ENCODE peak calls at places on chromosomes 4 and X, in five cellular contexts. K is PC-9, N is GM23338, H is MM.1S, I is PC-3. C is an unnamed sample.

GRCh38 chr4:123833156-123833555 is 436.6 kb downstream of the SPRY1 start:
- DNase-seq in N (no peak), I (peak; percentile 54), H (no peak), K (no peak), C (no peak)

GRCh38 chr4:101025755-101026154 is 321.6 kb downstream of the PPP3CA start:
- DNase-seq in H (no peak), N (no peak), K (no peak), I (no peak), C (peak; percentile 7)

GRCh38 chrX:34612036-34612435 is 45.0 kb downstream of the TMEM47 start:
- DNase-seq in H (no peak), N (no peak), I (no peak), K (no peak), C (no peak)

GRCh38 chr4:13612569-13612968 is 15.0 kb downstream of the BOD1L1 start:
- DNase-seq in I (no peak), H (no peak), K (no peak), N (peak; percentile 36), C (no peak)

GRCh38 chr4:155620637-155621036 is 46.0 kb upstream of the GUCY1A1 start:
- DNase-seq in H (no peak), I (no peak), N (no peak), K (no peak), C (no peak)

GRCh38 chr4:6239486-6239885 is 30.2 kb upstream of the WFS1 start:
- DNase-seq in N (no peak), I (no peak), K (no peak), H (no peak), C (no peak)

GRCh38 chr4:3441501-3442459 is at the start of gene HGFAC:
- DNase-seq in I (no peak), H (no peak), K (no peak), N (no peak), C (no peak)

GRCh38 chr4:57426779-57427395 is 316.7 kb upstream of the IGFBP7 start:
- DNase-seq in H (peak; percentile 63), I (peak; percentile 90), K (peak; percentile 37), N (peak; percentile 90), C (peak; percentile 67)

GRCh38 chr4:174626310-174627022 is 104.2 kb upstream of the HPGD start:
- DNase-seq in H (no peak), N (no peak), I (no peak), K (no peak), C (no peak)

GRCh38 chrX:150012647-150013046 is 74.4 kb upstream of the EOLA2 start:
- DNase-seq in I (no peak), K (no peak), H (no peak), N (no peak), C (no peak)

GRCh38 chr4:155546451-155546850 is 120.2 kb upstream of the GUCY1A1 start:
- DNase-seq in I (no peak), N (no peak), H (no peak), K (no peak), C (no peak)

GRCh38 chr4:117370944-117371665 is 285.7 kb upstream of the TRAM1L1 start:
- DNase-seq in I (no peak), K (no peak), N (peak; percentile 28), H (no peak), C (no peak)

GRCh38 chrX:134604701-134605271 is 53.5 kb downstream of the PLAC1 start:
- DNase-seq in I (peak; percentile 51), K (no peak), H (no peak), N (no peak), C (no peak)

GRCh38 chr4:162061214-162061613 is 102.6 kb downstream of the FSTL5 start:
- DNase-seq in N (peak; percentile 70), I (no peak), H (no peak), K (no peak), C (no peak)

GRCh38 chr4:148514041-148514440 is 71.8 kb upstream of the NR3C2 start:
- DNase-seq in H (no peak), I (peak; percentile 68), K (no peak), N (no peak), C (no peak)

GRCh38 chrX:129523076-129524055 is at the start of gene SMARCA1:
- DNase-seq in H (no peak), I (peak; percentile 12), N (peak; percentile 62), K (peak; percentile 54), C (no peak)

GRCh38 chr4:8776366-8776765 is 95.3 kb downstream of the HMX1 start:
- DNase-seq in N (no peak), K (no peak), I (no peak), H (no peak), C (no peak)

GRCh38 chr4:37615059-37615719 is 71.0 kb downstream of the RELL1 start:
- DNase-seq in K (no peak), I (no peak), H (no peak), N (no peak), C (no peak)

DNA sequence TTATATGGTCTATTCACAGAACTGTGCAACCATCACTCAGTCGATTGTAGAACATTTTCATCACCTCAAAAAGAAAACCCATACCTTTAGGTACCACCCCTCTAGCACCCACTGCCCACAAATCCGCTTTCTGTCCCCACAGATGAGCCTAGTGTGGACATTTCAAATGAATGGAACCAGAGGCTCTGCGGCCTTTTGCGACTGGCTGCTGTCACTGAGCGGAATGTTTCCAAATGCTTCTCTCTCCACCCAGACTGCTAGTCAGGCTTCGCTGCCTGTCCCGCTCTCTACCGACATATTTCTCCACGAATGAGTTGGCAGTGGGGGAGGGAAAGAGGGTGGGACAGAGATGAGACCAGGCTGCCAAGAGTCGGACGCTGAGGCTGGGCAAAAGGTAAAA is 1.7 kb upstream of the BGN start:
- DNase-seq in K (no peak), H (no peak), N (no peak), I (no peak), C (no peak)
- H3K4me1 ChIP-seq in K (no peaks in the 10 kb centered on the region), H (no peaks in the 10 kb centered on the region), N (no peaks in the 10 kb centered on the region), I (peaks cover 5% of the 10 kb centered on the region), C (no peaks in the 10 kb centered on the region)

GRCh38 chr4:138938371-138938699 is 77.2 kb upstream of the NOCT start:
- DNase-seq in H (peak; percentile 42), I (peak; percentile 55), N (peak; percentile 71), K (no peak), C (peak; percentile 23)
- TF ChIP-seq CTCF in H (peak; percentile 52), I (peak; percentile 66), N (peak; percentile 75), K (peak; percentile 63), C (peak; percentile 74)

DNA sequence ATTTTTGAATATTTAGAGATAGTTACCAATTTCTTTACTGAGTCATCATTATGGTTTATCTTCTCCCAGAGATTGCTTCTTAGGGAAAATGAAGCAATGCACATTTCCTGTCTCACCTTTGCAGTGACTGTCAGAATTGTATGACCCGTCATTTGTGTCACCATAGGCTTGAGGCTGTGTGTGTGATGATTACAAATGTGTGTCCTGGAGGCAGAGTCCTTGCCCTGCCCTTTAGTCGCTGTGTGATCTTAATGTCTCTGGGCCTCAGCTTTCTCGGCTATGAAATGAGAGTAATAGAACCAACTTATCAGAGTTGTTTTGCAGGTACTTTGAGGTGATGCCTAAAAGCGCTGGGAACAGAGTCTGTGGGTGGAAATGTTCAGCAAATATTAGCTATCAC is 13.9 kb downstream of the HCCS start:
- DNase-seq in N (no peak), K (no peak), I (no peak), H (no peak), C (no peak)
- H3K9me2 ChIP-seq in N (no peaks in the 10 kb centered on the region), K (no peaks in the 10 kb centered on the region), I (no peaks in the 10 kb centered on the region), H (no peaks in the 10 kb centered on the region), C (no peaks in the 10 kb centered on the region)

DNA sequence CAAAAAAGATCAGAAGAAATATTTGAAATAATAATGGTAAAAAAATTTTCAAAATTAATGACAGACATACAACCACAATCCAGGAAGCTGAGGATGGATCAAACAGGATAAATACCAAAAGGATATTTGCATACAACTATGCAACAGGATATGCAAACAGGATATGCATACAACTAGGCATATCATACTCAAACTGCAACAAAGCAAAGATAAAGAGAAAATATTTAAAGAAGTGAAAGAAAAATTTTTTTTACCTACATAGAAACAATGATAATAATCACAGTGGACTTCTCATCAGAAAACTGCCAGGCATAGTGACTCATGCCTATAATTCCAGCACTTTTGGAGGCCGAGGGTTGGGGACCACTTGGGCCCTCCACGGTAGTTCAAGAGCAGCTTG is 11.3 kb upstream of the DHX15 start:
- DNase-seq in I (peak; percentile 56), K (peak; percentile 19), H (no peak), N (no peak), C (no peak)
- H3K4me1 ChIP-seq in I (peaks cover 53% of the 10 kb centered on the region), K (peaks cover 53% of the 10 kb centered on the region), H (peaks cover 7% of the 10 kb centered on the region), N (peaks cover 17% of the 10 kb centered on the region), C (no peaks in the 10 kb centered on the region)

C was measured in OCI-LY7.